ENCODE peak calls at places on chromosomes 12 and 14, in five cellular contexts. I is HepG2, P is transverse colon, G is H1, T is stomach. Y is an unnamed sample.

GRCh38 chr14:58572092-58572853 is 65.5 kb upstream of the DACT1 start:
- DNase-seq in I (peak; percentile 4), P (no peak), G (no peak), T (no peak), Y (no peak)

GRCh38 chr12:66235626-66236281 is 46.7 kb downstream of the IRAK3 start:
- DNase-seq in I (no peak), P (no peak), G (no peak), T (no peak), Y (no peak)

GRCh38 chr12:68334136-68334535 is 2.0 kb upstream of the MDM1 start:
- DNase-seq in I (no peak), P (peak; percentile 36), G (no peak), T (no peak), Y (peak; percentile 5)

GRCh38 chr14:81638656-81639055 is 105.0 kb upstream of the SEL1L start:
- DNase-seq in I (no peak), P (no peak), G (no peak), T (no peak), Y (no peak)

GRCh38 chr12:28855761-28856160 is 293.3 kb upstream of the FAR2 start:
- DNase-seq in I (no peak), P (no peak), G (no peak), T (no peak), Y (no peak)

GRCh38 chr12:123142948-123143752 is 7.7 kb downstream of the PITPNM2 start:
- DNase-seq in I (peak; percentile 66), P (peak; percentile 61), G (no peak), T (no peak), Y (no peak)

GRCh38 chr12:94535614-94535932 is 75.9 kb upstream of the CEP83 start:
- DNase-seq in I (peak; percentile 67), P (no peak), G (no peak), T (no peak), Y (peak; percentile 10)

GRCh38 chr14:70654609-70655008 is 12.9 kb downstream of the TTC9 start:
- DNase-seq in I (no peak), P (no peak), G (no peak), T (no peak), Y (no peak)

GRCh38 chr14:104087981-104088850 is 2.7 kb downstream of the ASPG start:
- DNase-seq in I (peak; percentile 17), P (peak; percentile 89), G (peak; percentile 39), T (peak; percentile 61), Y (no peak)

GRCh38 chr12:110726708-110727369 is 15.9 kb downstream of the PPP1CC start:
- DNase-seq in I (no peak), P (no peak), G (no peak), T (no peak), Y (no peak)

GRCh38 chr12:84913151-84913550 is 552 bp upstream of the SLC6A15 start:
- DNase-seq in I (no peak), P (no peak), G (peak; percentile 55), T (no peak), Y (no peak)

GRCh38 chr12:100442403-100442802 is 31.3 kb upstream of the NR1H4 start:
- DNase-seq in I (peak; percentile 63), P (no peak), G (no peak), T (no peak), Y (no peak)

GRCh38 chr14:95516554-95517209 is at the start of gene SYNE3:
- DNase-seq in I (no peak), P (peak; percentile 81), G (peak; percentile 58), T (peak; percentile 66), Y (peak; percentile 50)

GRCh38 chr12:98354520-98354919 is 160.9 kb upstream of the TMPO start:
- DNase-seq in I (no peak), P (no peak), G (no peak), T (no peak), Y (no peak)

GRCh38 chr12:104956870-104957301 is 1.2 kb downstream of the SLC41A2 start:
- DNase-seq in I (no peak), P (no peak), G (no peak), T (no peak), Y (no peak)

GRCh38 chr12:130017571-130018449 is 114.0 kb upstream of the TMEM132D start:
- DNase-seq in I (no peak), P (no peak), G (no peak), T (no peak), Y (no peak)

GRCh38 chr12:121248611-121249010 is 38.7 kb downstream of the P2RX4 start:
- DNase-seq in I (no peak), P (peak; percentile 74), G (no peak), T (peak; percentile 29), Y (no peak)

GRCh38 chr12:105077435-105077834 is 6.8 kb downstream of the ALDH1L2 start:
- DNase-seq in I (no peak), P (no peak), G (no peak), T (no peak), Y (no peak)

GRCh38 chr12:131124487-131125280 is 171.0 kb downstream of the ADGRD1 start:
- DNase-seq in I (no peak), P (no peak), G (no peak), T (no peak), Y (no peak)

GRCh38 chr12:77337327-77337726 is 272.0 kb upstream of the E2F7 start:
- DNase-seq in I (no peak), P (no peak), G (no peak), T (no peak), Y (no peak)

GRCh38 chr12:93777249-93777648 is 100.1 kb downstream of the CRADD start:
- DNase-seq in I (no peak), P (no peak), G (no peak), T (no peak), Y (no peak)

GRCh38 chr12:8145754-8146415 is 10.9 kb upstream of the ZNF705A start:
- DNase-seq in I (no peak), P (no peak), G (peak; percentile 66), T (no peak), Y (peak; percentile 47)

GRCh38 chr12:50291377-50291776 is 8.1 kb upstream of the LIMA1 start:
- DNase-seq in I (no peak), P (no peak), G (no peak), T (no peak), Y (no peak)

GRCh38 chr12:51855586-51856428 is 7.3 kb upstream of the FIGNL2 start:
- DNase-seq in I (peak; percentile 58), P (no peak), G (peak; percentile 84), T (no peak), Y (no peak)

GRCh38 chr14:71240866-71241520 is 333.7 kb downstream of the PCNX1 start:
- DNase-seq in I (no peak), P (no peak), G (no peak), T (no peak), Y (no peak)

GRCh38 chr12:26642361-26642760 is 190.6 kb downstream of the ITPR2 start:
- DNase-seq in I (no peak), P (no peak), G (no peak), T (no peak), Y (no peak)

GRCh38 chr12:10339441-10339840 is 31.8 kb downstream of the KLRD1 start:
- DNase-seq in I (no peak), P (no peak), G (no peak), T (no peak), Y (no peak)

DNA sequence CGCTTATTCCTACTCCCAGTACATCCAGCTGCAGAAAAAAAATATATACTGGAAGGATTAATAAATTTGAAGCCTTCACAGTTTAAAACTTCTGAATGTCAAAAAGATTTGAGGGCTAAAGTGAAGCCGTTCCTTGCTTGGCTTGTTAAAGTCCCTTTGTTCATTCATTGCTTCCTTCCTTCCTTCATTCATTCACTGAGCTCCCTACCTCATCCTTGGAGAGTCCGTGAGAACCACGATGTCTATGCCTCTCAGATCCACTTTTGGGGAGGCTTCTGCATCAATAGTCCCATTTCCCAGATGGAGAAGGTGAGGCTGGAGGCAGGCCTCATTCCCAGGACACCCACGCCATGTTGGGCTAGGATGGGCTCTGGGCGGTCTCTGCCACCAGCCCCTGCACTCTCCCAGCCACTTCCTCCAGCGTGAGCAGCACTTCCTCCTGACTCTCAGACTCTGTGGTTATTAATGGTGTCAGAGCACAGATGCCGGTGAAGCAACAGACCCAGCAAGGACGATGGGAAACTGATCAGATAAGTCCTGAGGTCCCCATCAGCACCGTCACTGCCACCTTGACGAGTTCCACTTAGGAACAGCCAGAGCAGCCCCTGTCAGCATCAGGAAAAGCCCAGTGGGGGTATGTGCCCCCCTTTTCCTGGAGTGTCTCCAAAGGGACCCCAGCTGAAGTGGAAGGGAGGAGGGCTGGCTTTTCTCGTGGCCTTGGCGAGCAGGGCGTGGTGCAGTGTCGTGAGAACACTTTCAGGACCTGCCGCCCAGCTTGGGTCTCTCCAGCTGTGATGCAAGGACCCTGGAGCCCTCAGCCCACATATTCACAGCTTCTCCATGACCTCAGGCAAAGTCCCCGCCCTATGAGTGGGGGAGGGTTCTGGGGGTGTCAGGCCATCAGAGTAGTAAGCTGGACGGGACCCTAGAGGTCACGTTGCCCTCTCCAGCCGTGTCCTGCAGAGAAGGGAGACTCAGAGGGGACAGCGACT is 21.2 kb downstream of the ASB2 start:
- DNase-seq in I (no peak), P (peak; percentile 54), G (no peak), T (no peak), Y (peak; percentile 54)
- TF ChIP-seq POLR2A in I (no peak), P (peak; percentile 23), G (no peak), T (no peak), Y (no peak)

GRCh38 chr12:46268349-46268616 is 560 bp downstream of the SLC38A1 start:
- DNase-seq in I (no peak), P (no peak), G (no peak), T (no peak), Y (no peak)
- H3K4me1 ChIP-seq in I (peaks cover 60% of the 10 kb centered on the region), P (peaks cover 21% of the 10 kb centered on the region), G (peaks cover 7% of the 10 kb centered on the region), T (peaks cover 36% of the 10 kb centered on the region), Y (peaks cover 35% of the 10 kb centered on the region)

DNA sequence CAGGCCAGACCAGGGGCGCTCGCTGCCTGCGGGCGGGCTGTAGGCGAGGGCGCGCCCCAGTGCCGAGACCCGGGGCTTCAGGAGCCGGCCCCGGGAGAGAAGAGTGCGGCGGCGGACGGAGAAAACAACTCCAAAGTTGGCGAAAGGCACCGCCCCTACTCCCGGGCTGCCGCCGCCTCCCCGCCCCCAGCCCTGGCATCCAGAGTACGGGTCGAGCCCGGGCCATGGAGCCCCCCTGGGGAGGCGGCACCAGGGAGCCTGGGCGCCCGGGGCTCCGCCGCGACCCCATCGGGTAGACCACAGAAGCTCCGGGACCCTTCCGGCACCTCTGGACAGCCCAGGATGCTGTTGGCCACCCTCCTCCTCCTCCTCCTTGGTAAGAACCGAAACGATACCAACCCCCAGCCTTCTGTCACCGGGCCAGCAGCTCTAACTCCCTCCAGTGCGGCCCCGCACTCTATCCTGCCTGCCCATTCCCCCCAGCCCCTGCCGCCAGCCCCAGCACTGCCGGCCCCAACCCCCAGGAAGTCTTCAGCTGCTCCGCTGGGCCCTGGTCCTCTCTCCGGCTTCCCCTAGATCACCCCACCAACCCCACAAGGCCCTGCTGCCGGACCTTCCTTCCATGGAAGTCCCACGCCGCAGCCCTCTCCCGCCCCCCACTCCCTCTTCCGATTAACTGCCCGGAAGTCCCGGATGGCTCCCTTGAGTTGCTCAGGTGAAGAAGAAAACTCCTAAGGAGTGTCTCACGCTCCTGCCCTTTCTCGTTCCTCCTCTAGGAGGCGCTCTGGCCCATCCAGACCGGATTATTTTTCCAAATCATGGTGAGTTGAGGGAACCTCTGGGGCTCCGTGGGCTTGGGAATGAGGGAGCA is 657 bp downstream of the LRP10 start:
- DNase-seq in I (peak; percentile 84), P (peak; percentile 92), G (peak; percentile 94), T (peak; percentile 90), Y (peak; percentile 88)
- TF ChIP-seq POLR2A in I (no peak), P (peak; percentile 23), G (no peak), T (no peak), Y (peak; percentile 21)

DNA sequence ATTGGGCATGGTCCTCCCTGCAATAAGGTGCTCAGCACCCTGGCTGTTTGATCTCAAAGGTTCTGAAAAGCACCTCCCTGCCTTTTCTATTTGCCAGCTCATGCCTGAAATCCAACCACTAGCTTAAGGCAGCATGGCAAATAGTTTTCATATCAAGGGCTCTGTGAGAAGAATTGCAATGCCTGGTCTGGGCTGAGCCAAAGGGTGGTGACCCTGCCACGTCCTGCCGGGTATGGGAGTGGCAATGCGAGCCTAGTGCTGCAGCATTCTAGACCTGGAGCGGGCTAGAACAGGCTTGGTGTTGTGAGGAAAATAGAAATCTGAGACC is 2.3 kb upstream of the SCNN1A start:
- DNase-seq in I (no peak), P (peak; percentile 74), G (no peak), T (peak; percentile 88), Y (peak; percentile 77)
- H3K4me1 ChIP-seq in I (peaks cover 68% of the 10 kb centered on the region), P (peaks cover 30% of the 10 kb centered on the region), G (peaks cover 3% of the 10 kb centered on the region), T (peaks cover 42% of the 10 kb centered on the region), Y (peaks cover 44% of the 10 kb centered on the region)

Y was measured in body of pancreas.